ENCODE peak calls at places on chromosomes 3 and 15, in five cellular contexts. L, T, Y, S and R are unnamed samples.

GRCh38 chr3:9825461-9826040 is 15.5 kb downstream of the TTLL3 start:
- DNase-seq in L (no peak), T (no peak), Y (no peak), S (no peak), R (no peak)

GRCh38 chr3:63413523-63413922 is 135.4 kb downstream of the SYNPR start:
- DNase-seq in L (no peak), T (no peak), Y (no peak), S (no peak), R (no peak)

GRCh38 chr3:149315694-149316093 is 17.7 kb downstream of the TM4SF18 start:
- DNase-seq in L (no peak), T (no peak), Y (no peak), S (no peak), R (no peak)

GRCh38 chr3:159856496-159857098 is 132.0 kb upstream of the IL12A start:
- DNase-seq in L (no peak), T (no peak), Y (no peak), S (no peak), R (no peak)

GRCh38 chr15:42728975-42729374 is 8.0 kb downstream of the CDAN1 start:
- DNase-seq in L (no peak), T (peak; percentile 49), Y (no peak), S (no peak), R (no peak)

GRCh38 chr3:65178703-65179102 is 490.9 kb upstream of the ADAMTS9 start:
- DNase-seq in L (no peak), T (no peak), Y (no peak), S (no peak), R (no peak)

GRCh38 chr3:172153335-172153861 is 114.0 kb downstream of the FNDC3B start:
- DNase-seq in L (peak; percentile 99), T (no peak), Y (no peak), S (no peak), R (peak; percentile 87)

GRCh38 chr3:37123292-37123691 is 51.1 kb downstream of the LRRFIP2 start:
- DNase-seq in L (no peak), T (no peak), Y (no peak), S (no peak), R (peak; percentile 21)

GRCh38 chr3:120331071-120331470 is 18.1 kb downstream of the LRRC58 start:
- DNase-seq in L (no peak), T (no peak), Y (no peak), S (no peak), R (no peak)

GRCh38 chr3:33278106-33278672 is 947 bp downstream of the FBXL2 start:
- DNase-seq in L (no peak), T (no peak), Y (no peak), S (no peak), R (no peak)

GRCh38 chr3:89762360-89762759 is 654.9 kb downstream of the EPHA3 start:
- DNase-seq in L (no peak), T (no peak), Y (no peak), S (no peak), R (no peak)

GRCh38 chr15:81157195-81157938 is 23.3 kb downstream of the CFAP161 start:
- DNase-seq in L (peak; percentile 59), T (no peak), Y (no peak), S (no peak), R (no peak)

GRCh38 chr3:187770224-187770623 is 25.0 kb upstream of the BCL6 start:
- DNase-seq in L (no peak), T (no peak), Y (no peak), S (no peak), R (no peak)

GRCh38 chr15:33007295-33007855 is 187.1 kb downstream of the FMN1 start:
- DNase-seq in L (peak; percentile 35), T (peak; percentile 45), Y (no peak), S (no peak), R (peak; percentile 31)

GRCh38 chr3:141250342-141250741 is 18.7 kb downstream of the PXYLP1 start:
- DNase-seq in L (no peak), T (no peak), Y (no peak), S (no peak), R (no peak)

GRCh38 chr15:67782592-67782991 is 42.7 kb upstream of the SKOR1 start:
- DNase-seq in L (no peak), T (no peak), Y (no peak), S (peak; percentile 21), R (no peak)

GRCh38 chr15:56243117-56243773 is 434 bp downstream of the RFX7 start:
- DNase-seq in L (peak; percentile 26), T (peak; percentile 71), Y (peak; percentile 78), S (peak; percentile 58), R (peak; percentile 29)

GRCh38 chr3:168116279-168116678 is 20.6 kb upstream of the GOLIM4 start:
- DNase-seq in L (no peak), T (no peak), Y (no peak), S (no peak), R (no peak)

GRCh38 chr3:4351164-4351855 is 48.1 kb downstream of the SETMAR start:
- DNase-seq in L (peak; percentile 36), T (no peak), Y (no peak), S (no peak), R (peak; percentile 38)

GRCh38 chr15:41855121-41855941 is 16.7 kb downstream of the PLA2G4B start:
- DNase-seq in L (no peak), T (no peak), Y (no peak), S (no peak), R (no peak)

GRCh38 chr3:123038751-123039150 is 11.2 kb upstream of the SEMA5B start:
- DNase-seq in L (no peak), T (no peak), Y (no peak), S (no peak), R (peak; percentile 77)

GRCh38 chr3:114709102-114709501 is 415.3 kb downstream of the TIGIT start:
- DNase-seq in L (peak; percentile 72), T (no peak), Y (no peak), S (no peak), R (no peak)

GRCh38 chr3:31165399-31165860 is 271.0 kb upstream of the GADL1 start:
- DNase-seq in L (peak; percentile 11), T (no peak), Y (no peak), S (no peak), R (no peak)

GRCh38 chr3:183582161-183582560 is 26.7 kb upstream of the KLHL6 start:
- DNase-seq in L (no peak), T (no peak), Y (no peak), S (no peak), R (no peak)

GRCh38 chr15:48625126-48625525 is 20.4 kb downstream of the FBN1 start:
- DNase-seq in L (no peak), T (no peak), Y (no peak), S (no peak), R (no peak)

GRCh38 chr3:150349314-150350097 is 58.6 kb upstream of the TSC22D2 start:
- DNase-seq in L (no peak), T (no peak), Y (no peak), S (peak; percentile 30), R (peak; percentile 55)

GRCh38 chr3:10408680-10409079 is 87.8 kb upstream of the SEC13 start:
- DNase-seq in L (peak; percentile 57), T (no peak), Y (no peak), S (no peak), R (peak; percentile 7)

GRCh38 chr15:89332446-89332845 is 2.2 kb downstream of the POLG start:
- DNase-seq in L (peak; percentile 10), T (peak; percentile 51), Y (no peak), S (no peak), R (peak; percentile 23)

GRCh38 chr15:94397377-94397776 is 166.0 kb downstream of the MCTP2 start:
- DNase-seq in L (no peak), T (no peak), Y (no peak), S (no peak), R (no peak)

GRCh38 chr3:27800261-27800660 is 78.1 kb upstream of the EOMES start:
- DNase-seq in L (peak; percentile 0), T (no peak), Y (no peak), S (no peak), R (no peak)

GRCh38 chr3:171646357-171647133 is 163.7 kb downstream of the PLD1 start:
- DNase-seq in L (peak; percentile 80), T (no peak), Y (no peak), S (peak; percentile 9), R (peak; percentile 74)

DNA sequence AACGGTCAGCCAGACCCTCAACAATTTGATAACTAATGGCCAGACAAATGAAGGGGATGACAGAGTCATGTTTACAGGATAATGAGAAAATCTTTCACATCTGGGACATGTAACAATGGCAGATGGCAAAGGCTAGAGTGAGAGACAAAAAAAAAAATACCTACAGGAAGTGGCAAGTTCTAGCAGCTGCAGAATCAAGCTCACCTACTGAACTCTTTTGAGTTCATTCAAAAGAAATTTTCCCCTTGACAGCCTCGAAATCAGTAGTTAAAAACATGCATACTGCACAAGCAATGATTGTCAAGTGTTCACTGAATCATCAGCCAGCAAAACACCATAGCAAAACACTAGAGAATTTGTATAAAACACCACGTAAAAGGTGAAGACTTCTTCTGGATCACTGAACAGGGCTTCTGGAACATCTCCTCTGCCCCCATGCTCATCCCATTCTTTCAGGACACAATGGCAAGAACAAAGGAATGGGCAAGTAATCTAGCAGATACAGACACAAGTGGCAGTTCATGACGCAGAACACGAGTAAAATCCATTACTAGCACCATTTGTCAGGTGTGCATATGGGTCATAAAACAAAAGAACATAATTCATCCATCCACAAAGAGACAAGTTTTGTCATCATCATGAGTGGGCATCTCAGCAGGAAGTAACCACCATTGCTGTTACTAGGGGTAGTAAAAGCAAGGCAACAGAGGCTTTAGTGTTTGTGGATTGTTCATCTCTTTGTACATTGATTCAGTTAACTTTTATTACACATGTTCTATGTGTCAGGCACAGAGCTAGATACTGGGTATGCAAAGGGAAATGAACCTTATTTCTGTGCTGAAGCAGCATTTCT is 13.8 kb upstream of the KCNMB2 start:
- DNase-seq in L (no peak), T (no peak), Y (no peak), S (no peak), R (no peak)
- H3K23ac ChIP-seq in L (no peak overlapping the region), T (no peak overlapping the region), Y (no peak overlapping the region), S (no peak overlapping the region), R (no peak overlapping the region)

GRCh38 chr3:194761384-194761783 is 75.7 kb downstream of the FAM43A start:
- DNase-seq in L (no peak), T (no peak), Y (no peak), S (no peak), R (peak; percentile 47)
- H3K23ac ChIP-seq in L (no peak overlapping the region), T (no peak overlapping the region), Y (no peak overlapping the region), S (no peak overlapping the region), R (no peak overlapping the region)

DNA sequence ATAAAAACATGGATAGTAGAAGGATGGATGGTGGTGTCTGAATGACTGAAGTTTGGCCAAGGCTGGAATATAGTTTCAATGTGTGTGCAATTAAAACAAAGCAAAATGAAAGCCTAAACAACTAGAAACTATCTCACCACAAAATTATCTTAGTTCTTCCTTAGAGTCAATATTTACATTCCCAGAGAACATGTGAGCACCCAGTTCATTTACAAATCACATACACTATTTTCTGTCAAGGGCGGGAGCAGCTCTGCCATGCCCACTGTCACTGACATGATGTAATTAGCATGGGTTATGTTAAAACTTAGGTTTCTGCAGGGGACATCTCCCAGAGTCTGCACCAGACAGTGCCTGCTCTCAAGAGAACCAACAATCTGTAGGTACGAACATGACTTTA is 65.0 kb downstream of the PDZRN3 start:
- DNase-seq in L (peak; percentile 52), T (no peak), Y (no peak), S (no peak), R (no peak)
- H3K23ac ChIP-seq in L (no peak overlapping the region), T (no peak overlapping the region), Y (no peak overlapping the region), S (no peak overlapping the region), R (no peak overlapping the region)

GRCh38 chr15:69999392-70000085 is 98.2 kb downstream of the TLE3 start:
- DNase-seq in L (no peak), T (no peak), Y (no peak), S (no peak), R (no peak)
- H3K23ac ChIP-seq in L (no peak overlapping the region), T (no peak overlapping the region), Y (no peak overlapping the region), S (no peak overlapping the region), R (no peak overlapping the region)

GRCh38 chr15:72474912-72475601 is 927 bp downstream of the ARIH1 start:
- DNase-seq in L (peak; percentile 68), T (peak; percentile 70), Y (peak; percentile 79), S (peak; percentile 56), R (peak; percentile 58)
- H3K23ac ChIP-seq in L (peak overlapping the region; percentile 91), T (no peak overlapping the region), Y (no peak overlapping the region), S (peak overlapping the region; percentile 98), R (no peak overlapping the region)

GRCh38 chr15:75577401-75578205 is 1.5 kb downstream of the PTPN9 start:
- DNase-seq in L (peak; percentile 28), T (no peak), Y (no peak), S (peak; percentile 5), R (peak; percentile 97)
- H3K23ac ChIP-seq in L (peak overlapping the region; percentile 91), T (no peak overlapping the region), Y (no peak overlapping the region), S (no peak overlapping the region), R (no peak overlapping the region)